ENCODE peak calls at places on chromosome 13, in five cellular contexts. One of them, this sample, is unnamed.

GRCh38 chr13:52599853-52600603 is 42.2 kb upstream of the HNRNPA1L2 start:
- DNase-seq in stimulated activated CD4-positive, alpha-beta T cell treated with anti-CD3 and anti-CD28 coated beads, Interleukin-4, amount 100 ng/mL, for 4 hours: peak
- DNase-seq in mesendoderm: peak
- DNase-seq in EL: peak
- DNase-seq in activated naive CD8-positive, alpha-beta T cell treated with anti-CD3 and anti-CD28 coated beads for 36 hours: peak
- DNase-seq in this sample: no peak

GRCh38 chr13:113607477-113608245 is 23.1 kb downstream of the TFDP1 start:
- DNase-seq in stimulated activated CD4-positive, alpha-beta T cell treated with anti-CD3 and anti-CD28 coated beads, Interleukin-4, amount 100 ng/mL, for 4 hours: no peak
- DNase-seq in mesendoderm: no peak
- DNase-seq in EL: no peak
- DNase-seq in activated naive CD8-positive, alpha-beta T cell treated with anti-CD3 and anti-CD28 coated beads for 36 hours: no peak
- DNase-seq in this sample: no peak

GRCh38 chr13:76086729-76087128 is 450.6 kb downstream of the LMO7 start:
- DNase-seq in stimulated activated CD4-positive, alpha-beta T cell treated with anti-CD3 and anti-CD28 coated beads, Interleukin-4, amount 100 ng/mL, for 4 hours: no peak
- DNase-seq in mesendoderm: peak
- DNase-seq in EL: no peak
- DNase-seq in activated naive CD8-positive, alpha-beta T cell treated with anti-CD3 and anti-CD28 coated beads for 36 hours: no peak
- DNase-seq in this sample: no peak

GRCh38 chr13:75384881-75385707 is 96.9 kb downstream of the TBC1D4 start:
- DNase-seq in stimulated activated CD4-positive, alpha-beta T cell treated with anti-CD3 and anti-CD28 coated beads, Interleukin-4, amount 100 ng/mL, for 4 hours: no peak
- DNase-seq in mesendoderm: no peak
- DNase-seq in EL: no peak
- DNase-seq in activated naive CD8-positive, alpha-beta T cell treated with anti-CD3 and anti-CD28 coated beads for 36 hours: no peak
- DNase-seq in this sample: no peak

GRCh38 chr13:94710081-94710809 is 2.1 kb downstream of the SOX21 start:
- DNase-seq in stimulated activated CD4-positive, alpha-beta T cell treated with anti-CD3 and anti-CD28 coated beads, Interleukin-4, amount 100 ng/mL, for 4 hours: no peak
- DNase-seq in mesendoderm: peak
- DNase-seq in EL: no peak
- DNase-seq in activated naive CD8-positive, alpha-beta T cell treated with anti-CD3 and anti-CD28 coated beads for 36 hours: no peak
- DNase-seq in this sample: no peak

GRCh38 chr13:30745917-30746686 is 10.8 kb downstream of the ALOX5AP start:
- DNase-seq in stimulated activated CD4-positive, alpha-beta T cell treated with anti-CD3 and anti-CD28 coated beads, Interleukin-4, amount 100 ng/mL, for 4 hours: no peak
- DNase-seq in mesendoderm: no peak
- DNase-seq in EL: no peak
- DNase-seq in activated naive CD8-positive, alpha-beta T cell treated with anti-CD3 and anti-CD28 coated beads for 36 hours: no peak
- DNase-seq in this sample: no peak

GRCh38 chr13:95641291-95641811 is 3.2 kb downstream of the DZIP1 start:
- DNase-seq in stimulated activated CD4-positive, alpha-beta T cell treated with anti-CD3 and anti-CD28 coated beads, Interleukin-4, amount 100 ng/mL, for 4 hours: no peak
- DNase-seq in mesendoderm: no peak
- DNase-seq in EL: peak
- DNase-seq in activated naive CD8-positive, alpha-beta T cell treated with anti-CD3 and anti-CD28 coated beads for 36 hours: no peak
- DNase-seq in this sample: no peak

GRCh38 chr13:43191561-43191960 is 168.2 kb downstream of the DNAJC15 start:
- DNase-seq in stimulated activated CD4-positive, alpha-beta T cell treated with anti-CD3 and anti-CD28 coated beads, Interleukin-4, amount 100 ng/mL, for 4 hours: no peak
- DNase-seq in mesendoderm: peak
- DNase-seq in EL: no peak
- DNase-seq in activated naive CD8-positive, alpha-beta T cell treated with anti-CD3 and anti-CD28 coated beads for 36 hours: no peak
- DNase-seq in this sample: no peak

GRCh38 chr13:27971236-27971645 is 2.1 kb upstream of the CDX2 start:
- DNase-seq in stimulated activated CD4-positive, alpha-beta T cell treated with anti-CD3 and anti-CD28 coated beads, Interleukin-4, amount 100 ng/mL, for 4 hours: no peak
- DNase-seq in mesendoderm: peak
- DNase-seq in EL: no peak
- DNase-seq in activated naive CD8-positive, alpha-beta T cell treated with anti-CD3 and anti-CD28 coated beads for 36 hours: no peak
- DNase-seq in this sample: no peak

GRCh38 chr13:83881917-83882625 is at the start of gene SLITRK1:
- DNase-seq in stimulated activated CD4-positive, alpha-beta T cell treated with anti-CD3 and anti-CD28 coated beads, Interleukin-4, amount 100 ng/mL, for 4 hours: no peak
- DNase-seq in mesendoderm: peak
- DNase-seq in EL: peak
- DNase-seq in activated naive CD8-positive, alpha-beta T cell treated with anti-CD3 and anti-CD28 coated beads for 36 hours: peak
- DNase-seq in this sample: peak

GRCh38 chr13:67230774-67231480 is 791 bp upstream of the PCDH9 start:
- DNase-seq in stimulated activated CD4-positive, alpha-beta T cell treated with anti-CD3 and anti-CD28 coated beads, Interleukin-4, amount 100 ng/mL, for 4 hours: peak
- DNase-seq in mesendoderm: peak
- DNase-seq in EL: peak
- DNase-seq in activated naive CD8-positive, alpha-beta T cell treated with anti-CD3 and anti-CD28 coated beads for 36 hours: peak
- DNase-seq in this sample: peak

GRCh38 chr13:40432018-40432978 is 234.1 kb downstream of the FOXO1 start:
- DNase-seq in stimulated activated CD4-positive, alpha-beta T cell treated with anti-CD3 and anti-CD28 coated beads, Interleukin-4, amount 100 ng/mL, for 4 hours: no peak
- DNase-seq in mesendoderm: no peak
- DNase-seq in EL: no peak
- DNase-seq in activated naive CD8-positive, alpha-beta T cell treated with anti-CD3 and anti-CD28 coated beads for 36 hours: no peak
- DNase-seq in this sample: no peak

This sample was measured in activated naive CD4-positive, alpha-beta T cell treated with Interleukin-2 at 50 U/mL for 16 hours.